ENCODE peak calls at places on chromosomes 5 and 9, in seven cellular contexts. R is IMR-90; F is CD8-positive, alpha-beta memory T cell; Z is psoas muscle; D is brain microvascular endothelial cell; Q is astrocyte; N is PC-9. M is an unnamed sample. For H3K27me3, the result is how much of the 10 kb centered on the place peaks cover.

GRCh38 chr5:137822158-137822764 is 45.4 kb upstream of the MYOT start:
- DNase-seq in R (peak), F (no peak), Z (peak), D (peak), Q (peak), N (no peak), M (no peak)

GRCh38 chr5:133048993-133049725 is 2.7 kb upstream of the HSPA4 start:
- DNase-seq in R (peak), F (no peak), Z (no peak), D (no peak), Q (peak), N (no peak), M (peak)

GRCh38 chr5:42596817-42597216 is 159.8 kb upstream of the CCDC152 start:
- DNase-seq in R (no peak), F (no peak), Z (no peak), D (no peak), Q (no peak), N (no peak), M (no peak)

GRCh38 chr9:27337833-27338526 is 41.0 kb upstream of the EQTN start:
- DNase-seq in R (no peak), F (no peak), Z (no peak), D (no peak), Q (no peak), N (no peak), M (no peak)

GRCh38 chr5:87302061-87302460 is 34.4 kb downstream of the RASA1 start:
- DNase-seq in R (peak), F (no peak), Z (no peak), D (no peak), Q (peak), N (no peak), M (peak)

GRCh38 chr9:112790231-112790774 is 39.7 kb downstream of the SNX30 start:
- DNase-seq in R (no peak), F (no peak), Z (no peak), D (no peak), Q (peak), N (no peak), M (no peak)

GRCh38 chr5:15715535-15715934 is 215.6 kb downstream of the FBXL7 start:
- DNase-seq in R (no peak), F (no peak), Z (no peak), D (no peak), Q (no peak), N (no peak), M (no peak)

GRCh38 chr5:107652839-107653607 is 17.7 kb downstream of the EFNA5 start:
- DNase-seq in R (no peak), F (no peak), Z (no peak), D (no peak), Q (no peak), N (no peak), M (no peak)

GRCh38 chr5:58188287-58188651 is 271.6 kb downstream of the PLK2 start:
- DNase-seq in R (peak), F (no peak), Z (no peak), D (peak), Q (peak), N (peak), M (peak)

GRCh38 chr9:114902773-114903589 is 27.4 kb downstream of the TNFSF8 start:
- DNase-seq in R (peak), F (no peak), Z (no peak), D (peak), Q (no peak), N (no peak), M (no peak)

GRCh38 chr5:171984748-171985419 is 21.6 kb downstream of the FBXW11 start:
- DNase-seq in R (peak), F (peak), Z (no peak), D (peak), Q (peak), N (no peak), M (no peak)

GRCh38 chr9:95132406-95133350 is 184.8 kb downstream of the FANCC start:
- DNase-seq in R (no peak), F (no peak), Z (no peak), D (no peak), Q (no peak), N (no peak), M (no peak)

GRCh38 chr5:118692811-118693342 is 295.5 kb downstream of the DTWD2 start:
- DNase-seq in R (no peak), F (no peak), Z (no peak), D (no peak), Q (no peak), N (no peak), M (no peak)

GRCh38 chr5:96930058-96930457 is 5.8 kb upstream of the LNPEP start:
- DNase-seq in R (no peak), F (no peak), Z (no peak), D (peak), Q (no peak), N (no peak), M (no peak)

GRCh38 chr9:71121275-71122168 is at the start of gene TRPM3:
- DNase-seq in R (no peak), F (no peak), Z (no peak), D (no peak), Q (no peak), N (no peak), M (no peak)

GRCh38 chr5:89878140-89878570 is 531.4 kb downstream of the CETN3 start:
- DNase-seq in R (peak), F (no peak), Z (no peak), D (peak), Q (peak), N (peak), M (peak)

DNA sequence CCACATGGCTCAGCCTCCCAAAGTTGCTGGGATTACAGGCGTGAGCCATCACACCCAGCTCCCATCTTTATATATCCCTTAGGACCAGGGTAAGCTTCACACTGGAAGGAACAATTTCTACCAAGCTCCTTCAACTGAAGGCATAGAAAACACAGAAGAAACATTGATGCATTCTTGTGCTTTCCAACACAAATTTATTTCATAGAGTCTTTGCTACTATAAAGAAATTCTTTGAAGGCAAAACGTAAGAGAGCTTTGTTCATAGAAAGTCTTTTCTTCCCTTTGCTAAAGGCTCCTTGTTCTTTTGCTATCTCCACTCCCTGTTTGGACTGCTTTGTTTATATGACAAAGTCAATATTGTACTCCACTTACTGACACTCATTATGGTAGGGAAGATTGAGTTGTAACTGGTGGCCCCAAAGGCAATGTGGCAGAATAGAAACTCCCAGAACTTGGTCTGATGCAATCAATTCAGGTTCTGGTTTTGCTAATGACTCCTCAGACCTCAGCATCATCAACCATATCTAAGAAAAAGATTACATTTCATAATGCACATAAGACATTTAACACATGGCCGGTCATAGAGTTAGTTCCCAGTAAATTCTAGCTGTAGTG is 97.4 kb upstream of the CLINT1 start:
- DNase-seq in R (no peak), F (no peak), Z (no peak), D (no peak), Q (no peak), N (no peak), M (no peak)
- H3K27me3 ChIP-seq in R (under half), F (under half), Z (under half), D (under half), Q (under half), N (under half), M (under half)

GRCh38 chr9:91248707-91249106 is 113.0 kb downstream of the AUH start:
- DNase-seq in R (peak), F (no peak), Z (no peak), D (peak), Q (no peak), N (no peak), M (no peak)

GRCh38 chr9:91243029-91243428 is 118.7 kb downstream of the AUH start:
- DNase-seq in R (no peak), F (no peak), Z (no peak), D (no peak), Q (no peak), N (no peak), M (no peak)

GRCh38 chr9:91245432-91246313 is 116.0 kb downstream of the AUH start:
- DNase-seq in R (peak), F (no peak), Z (no peak), D (peak), Q (peak), N (peak), M (peak)

GRCh38 chr9:91247278-91247677 is 114.4 kb downstream of the AUH start:
- DNase-seq in R (no peak), F (no peak), Z (no peak), D (no peak), Q (no peak), N (no peak), M (no peak)

GRCh38 chr9:91246842-91247241 is 114.9 kb downstream of the AUH start:
- DNase-seq in R (peak), F (no peak), Z (no peak), D (peak), Q (no peak), N (no peak), M (no peak)
- H3K27ac ChIP-seq in R (no peak), F (no peak), Z (no peak), D (no peak), Q (no peak), N (no peak), M (no peak)

GRCh38 chr9:93948456-93949072 is 6.6 kb downstream of the BARX1 start:
- DNase-seq in R (no peak), F (no peak), Z (no peak), D (no peak), Q (no peak), N (no peak), M (no peak)
- H3K27me3 ChIP-seq in R (half or more), F (half or more), Z (half or more), D (half or more), Q (half or more), N (half or more), M (under half)

GRCh38 chr5:157920828-157921170 is 61.9 kb upstream of the CLINT1 start:
- DNase-seq in R (no peak), F (no peak), Z (no peak), D (no peak), Q (no peak), N (no peak), M (no peak)

GRCh38 chr5:157915638-157916037 is 56.7 kb upstream of the CLINT1 start:
- DNase-seq in R (peak), F (no peak), Z (peak), D (peak), Q (peak), N (no peak), M (no peak)

GRCh38 chr5:157914389-157914788 is 55.4 kb upstream of the CLINT1 start:
- DNase-seq in R (no peak), F (no peak), Z (no peak), D (no peak), Q (no peak), N (no peak), M (no peak)

GRCh38 chr5:157918811-157919742 is 60.1 kb upstream of the CLINT1 start:
- DNase-seq in R (no peak), F (no peak), Z (no peak), D (no peak), Q (no peak), N (no peak), M (no peak)

GRCh38 chr5:157917909-157918809 is 59.2 kb upstream of the CLINT1 start:
- DNase-seq in R (peak), F (peak), Z (peak), D (peak), Q (peak), N (peak), M (peak)
- H3K27ac ChIP-seq in R (no peak), F (no peak), Z (no peak), D (no peak), Q (no peak), N (peak), M (no peak)

GRCh38 chr5:177080265-177080664 is 6.5 kb upstream of the FGFR4 start:
- DNase-seq in R (no peak), F (no peak), Z (no peak), D (no peak), Q (no peak), N (no peak), M (no peak)

GRCh38 chr5:177085985-177086917 is at the start of gene FGFR4:
- DNase-seq in R (peak), F (peak), Z (peak), D (peak), Q (peak), N (peak), M (peak)

GRCh38 chr5:177083351-177083750 is 3.4 kb upstream of the FGFR4 start:
- DNase-seq in R (no peak), F (no peak), Z (no peak), D (no peak), Q (no peak), N (no peak), M (no peak)

GRCh38 chr5:177084175-177084574 is 2.5 kb upstream of the FGFR4 start:
- DNase-seq in R (no peak), F (no peak), Z (no peak), D (no peak), Q (no peak), N (no peak), M (no peak)

DNA sequence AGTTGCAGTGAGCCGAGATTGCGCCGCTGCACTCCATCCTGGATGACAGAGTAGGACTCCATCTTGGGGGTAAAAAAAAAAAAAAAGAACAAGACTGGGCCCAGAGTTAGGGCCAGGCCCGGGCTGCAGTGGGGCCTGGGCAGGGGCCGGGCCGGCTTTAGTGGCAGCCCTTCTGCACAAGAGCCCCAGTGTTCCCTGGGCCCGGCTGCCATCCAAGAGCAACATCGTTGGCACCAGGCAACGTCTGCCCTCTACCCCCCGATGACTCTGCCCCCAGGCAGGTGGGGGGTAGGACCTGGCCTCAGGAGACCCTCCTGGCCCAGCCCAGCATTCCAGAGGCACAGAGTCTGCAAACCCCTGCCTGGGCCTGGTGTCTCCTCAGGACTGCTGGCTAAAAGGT is 4.9 kb upstream of the FGFR4 start:
- DNase-seq in R (no peak), F (no peak), Z (no peak), D (no peak), Q (no peak), N (no peak), M (no peak)
- H3K27me3 ChIP-seq in R (under half), F (under half), Z (under half), D (under half), Q (under half), N (under half), M (under half)

GRCh38 chr9:91800473-91800872 is 149.6 kb downstream of the ROR2 start:
- DNase-seq in R (no peak), F (no peak), Z (no peak), D (no peak), Q (no peak), N (no peak), M (no peak)

GRCh38 chr9:91790912-91791311 is 159.1 kb downstream of the ROR2 start:
- DNase-seq in R (peak), F (no peak), Z (no peak), D (no peak), Q (no peak), N (no peak), M (no peak)

GRCh38 chr9:91799113-91799735 is 150.8 kb downstream of the ROR2 start:
- DNase-seq in R (no peak), F (no peak), Z (no peak), D (no peak), Q (no peak), N (no peak), M (no peak)

GRCh38 chr9:91789941-91790340 is 160.1 kb downstream of the ROR2 start:
- DNase-seq in R (peak), F (no peak), Z (no peak), D (no peak), Q (no peak), N (no peak), M (no peak)

DNA sequence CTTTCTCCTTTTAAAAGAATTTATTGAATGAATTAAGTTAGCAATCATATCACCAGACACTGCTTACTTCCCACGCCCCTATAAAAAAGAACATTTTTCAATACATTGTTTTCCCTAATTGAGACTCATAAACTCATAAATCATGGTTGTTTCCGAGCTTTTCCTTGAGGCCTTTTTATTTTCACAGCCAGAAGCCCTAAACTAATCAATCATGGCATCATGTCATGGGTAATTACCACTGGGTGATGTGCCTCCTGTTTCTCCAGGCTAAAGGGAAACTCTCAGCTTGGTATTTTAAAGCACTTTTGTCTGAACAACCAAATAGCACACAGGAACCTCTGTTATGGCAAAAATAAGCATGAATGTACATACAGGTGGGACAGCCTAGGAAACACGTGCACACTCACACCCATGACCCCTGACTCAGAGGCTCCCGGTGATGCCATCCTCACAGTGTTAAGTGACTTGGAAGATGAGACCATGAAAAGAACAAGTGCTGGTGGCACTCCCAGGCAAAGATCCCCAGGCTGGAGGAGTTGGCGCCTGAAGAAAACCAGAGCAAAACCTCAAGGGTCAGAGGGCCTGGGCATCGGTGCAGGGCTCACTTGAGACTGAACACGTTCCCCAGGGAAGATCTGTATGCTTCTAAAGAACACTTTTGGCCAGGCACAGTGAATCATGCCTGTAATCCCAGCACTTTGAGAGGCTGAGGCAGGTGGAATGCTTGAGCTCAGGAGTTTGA is 154.4 kb downstream of the ROR2 start:
- DNase-seq in R (peak), F (no peak), Z (no peak), D (no peak), Q (no peak), N (no peak), M (no peak)
- H3K27ac ChIP-seq in R (no peak), F (no peak), Z (no peak), D (no peak), Q (no peak), N (peak), M (no peak)

DNA sequence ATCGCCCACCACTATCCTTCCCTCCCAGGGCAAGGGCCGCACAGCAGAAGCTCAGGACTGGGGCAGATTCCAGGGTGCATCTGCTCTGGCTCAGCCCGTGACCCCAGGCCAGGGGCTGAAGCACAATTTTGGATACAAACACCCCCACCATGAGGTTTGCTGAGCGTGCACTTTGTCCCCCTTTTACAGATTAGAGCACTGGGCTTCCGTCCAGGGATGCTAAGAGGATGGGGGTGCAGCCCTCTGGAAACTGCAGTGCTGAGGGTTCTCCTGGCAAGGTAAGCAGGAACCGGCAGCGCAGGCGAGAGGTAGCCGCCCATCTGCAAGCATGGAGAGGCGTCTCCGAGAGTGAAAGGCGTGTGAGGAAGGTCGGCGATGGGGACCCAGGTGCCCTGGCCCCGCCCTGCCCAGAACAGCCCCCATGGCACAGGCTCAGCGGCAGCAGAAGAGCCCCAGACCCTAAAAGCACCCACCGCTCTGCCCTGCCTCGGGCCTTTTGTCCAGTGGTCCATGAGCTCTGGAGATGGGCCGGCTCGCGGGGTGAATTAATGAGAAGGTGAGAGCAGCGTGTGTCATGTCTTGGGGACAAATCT is 54.5 kb upstream of the OLFM1 start:
- DNase-seq in R (no peak), F (no peak), Z (no peak), D (no peak), Q (no peak), N (no peak), M (no peak)
- H3K27me3 ChIP-seq in R (under half), F (under half), Z (under half), D (under half), Q (under half), N (half or more), M (under half)

DNA sequence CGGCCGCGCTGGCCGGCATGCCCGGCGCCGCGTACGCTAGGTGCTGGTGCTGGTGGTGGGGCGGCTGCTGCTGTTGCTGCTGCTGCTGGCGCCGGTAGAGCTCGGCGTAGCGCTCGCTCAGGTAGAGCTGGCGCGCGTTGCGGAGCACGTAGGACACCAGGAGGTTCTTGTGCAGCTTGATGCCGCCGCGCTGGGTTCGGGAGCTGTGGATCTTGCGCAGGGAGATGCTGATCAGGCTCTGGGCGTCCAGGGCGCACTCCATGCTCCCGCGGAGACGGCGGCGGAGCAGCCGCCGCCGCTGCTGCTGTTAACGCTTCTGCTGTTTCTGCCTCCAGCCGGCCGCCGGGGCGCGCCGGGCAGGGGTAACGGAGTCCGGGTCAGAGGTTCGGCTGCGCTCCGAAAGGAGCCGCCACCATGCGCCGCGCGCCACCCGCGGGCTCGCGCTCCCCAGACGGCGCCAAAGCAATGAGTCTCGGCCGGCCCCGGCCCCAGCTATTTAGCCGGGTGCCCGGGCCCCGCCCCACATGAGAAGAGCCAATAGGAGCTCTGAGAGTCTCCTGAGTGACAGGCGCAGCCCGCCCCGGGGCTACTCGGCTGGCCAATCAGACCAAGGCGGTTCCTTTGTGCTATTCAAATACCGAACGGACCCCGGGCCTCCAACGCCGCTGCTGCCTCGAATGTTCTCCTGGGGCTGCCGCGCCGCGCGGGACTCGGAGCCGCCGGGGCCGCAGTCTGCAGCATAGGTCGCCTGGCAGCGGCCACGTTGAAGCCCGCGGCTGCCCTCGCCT is at the start of gene IER5L:
- DNase-seq in R (peak), F (peak), Z (peak), D (peak), Q (peak), N (peak), M (peak)
- H3K27ac ChIP-seq in R (peak), F (peak), Z (peak), D (peak), Q (peak), N (peak), M (peak)

DNA sequence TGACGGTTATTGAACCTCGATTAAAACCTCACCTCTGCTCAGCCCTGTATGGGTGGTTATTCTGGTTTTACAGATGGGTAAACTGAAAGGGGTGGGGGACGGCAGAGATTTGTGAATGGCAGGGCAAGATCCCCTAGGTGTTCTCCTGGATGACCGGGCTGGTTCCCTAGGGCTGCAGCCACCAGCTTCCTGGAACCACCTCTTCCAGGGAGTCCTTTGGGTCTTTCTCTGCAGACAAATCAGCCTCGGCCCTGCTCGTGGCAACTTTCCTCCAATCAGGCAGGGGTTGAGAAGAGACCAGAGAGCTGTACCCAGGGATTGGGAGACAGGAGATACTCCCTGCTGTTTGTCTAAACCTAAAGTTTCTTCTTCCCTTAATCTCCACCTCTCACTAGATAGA is 5.2 kb upstream of the MSX2 start:
- DNase-seq in R (no peak), F (no peak), Z (no peak), D (no peak), Q (no peak), N (no peak), M (no peak)
- H3K27me3 ChIP-seq in R (half or more), F (under half), Z (half or more), D (under half), Q (half or more), N (half or more), M (half or more)